ENCODE peak calls at places on chromosomes 12 and 14, in six cellular contexts. One of them, this sample, is unnamed.

GRCh38 chr14:103078420-103078749 is 5.6 kb upstream of the LBHD2 start:
- DNase-seq in brain microvascular endothelial cell: peak; percentile 61
- DNase-seq in hepatocyte: peak; percentile 95
- DNase-seq in stomach: peak; percentile 90
- DNase-seq in lower leg skin: no peak
- DNase-seq in sigmoid colon: peak; percentile 92
- DNase-seq in this sample: peak; percentile 47

GRCh38 chr12:29427964-29428363 is 47.0 kb upstream of the ERGIC2 start:
- DNase-seq in brain microvascular endothelial cell: no peak
- DNase-seq in hepatocyte: peak; percentile 10
- DNase-seq in stomach: no peak
- DNase-seq in lower leg skin: no peak
- DNase-seq in sigmoid colon: no peak
- DNase-seq in this sample: no peak

GRCh38 chr12:127773520-127773919 is 493.4 kb upstream of the TMEM132C start:
- DNase-seq in brain microvascular endothelial cell: no peak
- DNase-seq in hepatocyte: peak; percentile 18
- DNase-seq in stomach: no peak
- DNase-seq in lower leg skin: no peak
- DNase-seq in sigmoid colon: no peak
- DNase-seq in this sample: no peak

GRCh38 chr12:119491814-119492213 is 101.8 kb upstream of the TMEM233 start:
- DNase-seq in brain microvascular endothelial cell: no peak
- DNase-seq in hepatocyte: no peak
- DNase-seq in stomach: no peak
- DNase-seq in lower leg skin: no peak
- DNase-seq in sigmoid colon: no peak
- DNase-seq in this sample: no peak

GRCh38 chr12:123141615-123142517 is 9.0 kb downstream of the PITPNM2 start:
- DNase-seq in brain microvascular endothelial cell: peak; percentile 86
- DNase-seq in hepatocyte: peak; percentile 83
- DNase-seq in stomach: peak; percentile 64
- DNase-seq in lower leg skin: peak; percentile 86
- DNase-seq in sigmoid colon: peak; percentile 85
- DNase-seq in this sample: no peak

GRCh38 chr14:102717211-102717610 is 60.0 kb upstream of the TRAF3 start:
- DNase-seq in brain microvascular endothelial cell: no peak
- DNase-seq in hepatocyte: no peak
- DNase-seq in stomach: no peak
- DNase-seq in lower leg skin: no peak
- DNase-seq in sigmoid colon: no peak
- DNase-seq in this sample: no peak

GRCh38 chr12:66740257-66740656 is 61.4 kb upstream of the GRIP1 start:
- DNase-seq in brain microvascular endothelial cell: no peak
- DNase-seq in hepatocyte: no peak
- DNase-seq in stomach: no peak
- DNase-seq in lower leg skin: no peak
- DNase-seq in sigmoid colon: no peak
- DNase-seq in this sample: no peak

GRCh38 chr12:12513416-12514006 is 49.2 kb downstream of the DUSP16 start:
- DNase-seq in brain microvascular endothelial cell: no peak
- DNase-seq in hepatocyte: no peak
- DNase-seq in stomach: no peak
- DNase-seq in lower leg skin: no peak
- DNase-seq in sigmoid colon: no peak
- DNase-seq in this sample: no peak

GRCh38 chr12:563250-563781 is 99.9 kb downstream of the NINJ2 start:
- DNase-seq in brain microvascular endothelial cell: no peak
- DNase-seq in hepatocyte: no peak
- DNase-seq in stomach: no peak
- DNase-seq in lower leg skin: no peak
- DNase-seq in sigmoid colon: no peak
- DNase-seq in this sample: no peak

GRCh38 chr12:51225800-51226199 is 7.9 kb upstream of the POU6F1 start:
- DNase-seq in brain microvascular endothelial cell: no peak
- DNase-seq in hepatocyte: no peak
- DNase-seq in stomach: no peak
- DNase-seq in lower leg skin: no peak
- DNase-seq in sigmoid colon: no peak
- DNase-seq in this sample: no peak

GRCh38 chr12:122001379-122002209 is 20.1 kb upstream of the BCL7A start:
- DNase-seq in brain microvascular endothelial cell: no peak
- DNase-seq in hepatocyte: no peak
- DNase-seq in stomach: no peak
- DNase-seq in lower leg skin: no peak
- DNase-seq in sigmoid colon: no peak
- DNase-seq in this sample: no peak

GRCh38 chr14:96148631-96149030 is 56.0 kb upstream of the BDKRB2 start:
- DNase-seq in brain microvascular endothelial cell: no peak
- DNase-seq in hepatocyte: no peak
- DNase-seq in stomach: peak; percentile 40
- DNase-seq in lower leg skin: no peak
- DNase-seq in sigmoid colon: no peak
- DNase-seq in this sample: no peak

GRCh38 chr12:32120419-32120818 is 13.8 kb downstream of the BICD1 start:
- DNase-seq in brain microvascular endothelial cell: no peak
- DNase-seq in hepatocyte: no peak
- DNase-seq in stomach: no peak
- DNase-seq in lower leg skin: no peak
- DNase-seq in sigmoid colon: no peak
- DNase-seq in this sample: no peak

GRCh38 chr12:113852273-113852672 is 113.9 kb downstream of the RBM19 start:
- DNase-seq in brain microvascular endothelial cell: no peak
- DNase-seq in hepatocyte: no peak
- DNase-seq in stomach: no peak
- DNase-seq in lower leg skin: no peak
- DNase-seq in sigmoid colon: no peak
- DNase-seq in this sample: no peak

GRCh38 chr14:60051690-60052324 is 39.9 kb upstream of the PCNX4 start:
- DNase-seq in brain microvascular endothelial cell: no peak
- DNase-seq in hepatocyte: peak; percentile 6
- DNase-seq in stomach: no peak
- DNase-seq in lower leg skin: no peak
- DNase-seq in sigmoid colon: no peak
- DNase-seq in this sample: no peak

GRCh38 chr14:99883866-99884650 is 90.8 kb downstream of the EML1 start:
- DNase-seq in brain microvascular endothelial cell: no peak
- DNase-seq in hepatocyte: no peak
- DNase-seq in stomach: no peak
- DNase-seq in lower leg skin: no peak
- DNase-seq in sigmoid colon: no peak
- DNase-seq in this sample: no peak

GRCh38 chr12:124914392-124915248 is at the start of gene UBC:
- DNase-seq in brain microvascular endothelial cell: peak; percentile 88
- DNase-seq in hepatocyte: peak; percentile 95
- DNase-seq in stomach: peak; percentile 93
- DNase-seq in lower leg skin: peak; percentile 99
- DNase-seq in sigmoid colon: peak; percentile 98
- DNase-seq in this sample: peak; percentile 77

GRCh38 chr12:124915249-124916236 is 1.1 kb upstream of the UBC start:
- DNase-seq in brain microvascular endothelial cell: no peak
- DNase-seq in hepatocyte: peak; percentile 71
- DNase-seq in stomach: peak; percentile 60
- DNase-seq in lower leg skin: no peak
- DNase-seq in sigmoid colon: peak; percentile 80
- DNase-seq in this sample: no peak

GRCh38 chr12:124916370-124917134 is 2.1 kb upstream of the UBC start:
- DNase-seq in brain microvascular endothelial cell: peak; percentile 93
- DNase-seq in hepatocyte: peak; percentile 88
- DNase-seq in stomach: peak; percentile 83
- DNase-seq in lower leg skin: peak; percentile 95
- DNase-seq in sigmoid colon: peak; percentile 92
- DNase-seq in this sample: peak; percentile 83

GRCh38 chr12:124910561-124911478 is 3.6 kb downstream of the UBC start:
- DNase-seq in brain microvascular endothelial cell: no peak
- DNase-seq in hepatocyte: no peak
- DNase-seq in stomach: no peak
- DNase-seq in lower leg skin: no peak
- DNase-seq in sigmoid colon: no peak
- DNase-seq in this sample: no peak

DNA sequence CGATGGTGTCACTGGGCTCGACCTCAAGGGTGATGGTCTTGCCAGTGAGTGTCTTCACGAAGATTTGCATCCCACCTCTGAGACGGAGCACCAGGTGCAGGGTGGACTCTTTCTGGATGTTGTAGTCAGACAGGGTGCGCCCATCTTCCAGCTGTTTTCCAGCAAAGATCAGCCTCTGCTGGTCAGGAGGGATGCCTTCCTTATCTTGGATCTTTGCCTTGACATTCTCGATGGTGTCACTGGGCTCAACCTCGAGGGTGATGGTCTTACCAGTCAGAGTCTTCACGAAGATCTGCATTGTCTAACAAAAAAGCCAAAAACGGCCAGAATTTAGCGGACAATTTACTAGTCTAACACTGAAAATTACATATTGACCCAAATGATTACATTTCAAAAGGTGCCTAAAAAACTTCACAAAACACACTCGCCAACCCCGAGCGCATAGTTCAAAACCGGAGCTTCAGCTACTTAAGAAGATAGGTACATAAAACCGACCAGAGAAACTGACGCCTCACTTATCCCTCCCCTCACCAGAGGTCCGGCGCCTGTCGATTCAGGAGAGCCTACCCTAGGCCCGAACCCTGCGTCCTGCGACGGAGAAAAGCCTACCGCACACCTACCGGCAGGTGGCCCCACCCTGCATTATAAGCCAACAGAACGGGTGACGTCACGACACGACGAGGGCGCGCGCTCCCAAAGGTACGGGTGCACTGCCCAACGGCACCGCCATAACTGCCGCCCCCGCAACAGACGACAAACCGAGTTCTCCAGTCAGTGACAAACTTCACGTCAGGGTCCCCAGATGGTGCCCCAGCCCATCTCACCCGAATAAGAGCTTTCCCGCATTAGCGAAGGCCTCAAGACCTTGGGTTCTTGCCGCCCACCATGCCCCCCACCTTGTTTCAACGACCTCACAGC is 717 bp downstream of the UBC start:
- DNase-seq in brain microvascular endothelial cell: peak; percentile 76
- DNase-seq in hepatocyte: peak; percentile 93
- DNase-seq in stomach: peak; percentile 91
- DNase-seq in lower leg skin: peak; percentile 97
- DNase-seq in sigmoid colon: peak; percentile 94
- DNase-seq in this sample: no peak
- TF ChIP-seq CTCF in brain microvascular endothelial cell: peak; percentile 73
- TF ChIP-seq CTCF in hepatocyte: peak; percentile 45
- TF ChIP-seq CTCF in stomach: peak; percentile 72
- TF ChIP-seq CTCF in lower leg skin: peak; percentile 60
- TF ChIP-seq CTCF in sigmoid colon: no peak
- TF ChIP-seq CTCF in this sample: peak; percentile 78

DNA sequence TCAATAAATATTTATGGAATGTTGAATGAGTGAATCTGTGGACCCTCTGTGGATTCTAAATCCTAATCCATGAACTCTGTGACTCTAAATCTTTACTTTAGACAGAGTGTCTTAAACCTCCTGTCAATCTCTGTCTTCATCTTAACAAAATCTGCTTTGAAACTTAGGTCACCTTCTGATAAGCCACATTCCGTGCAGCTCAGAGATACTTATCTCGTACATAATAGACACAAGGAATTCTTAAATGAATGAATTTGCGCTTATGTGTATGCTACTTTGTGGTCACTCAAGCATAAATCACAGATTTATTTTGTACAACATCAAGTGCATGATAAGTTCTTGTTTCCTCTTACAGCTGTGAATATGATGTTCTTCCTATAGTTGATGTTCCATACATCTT is 2.2 kb upstream of the KRAS start:
- DNase-seq in brain microvascular endothelial cell: no peak
- DNase-seq in hepatocyte: no peak
- DNase-seq in stomach: no peak
- DNase-seq in lower leg skin: no peak
- DNase-seq in sigmoid colon: no peak
- DNase-seq in this sample: no peak
- H3K4me3 ChIP-seq in brain microvascular endothelial cell: no peak overlapping the region
- H3K4me3 ChIP-seq in hepatocyte: no peak overlapping the region
- H3K4me3 ChIP-seq in stomach: no peak overlapping the region
- H3K4me3 ChIP-seq in lower leg skin: no peak overlapping the region
- H3K4me3 ChIP-seq in sigmoid colon: no peak overlapping the region
- H3K4me3 ChIP-seq in this sample: no peak overlapping the region

GRCh38 chr12:56374726-56375597 is 12.3 kb upstream of the APOF start:
- DNase-seq in brain microvascular endothelial cell: no peak
- DNase-seq in hepatocyte: no peak
- DNase-seq in stomach: no peak
- DNase-seq in lower leg skin: peak; percentile 20
- DNase-seq in sigmoid colon: no peak
- DNase-seq in this sample: no peak

GRCh38 chr12:56375598-56376434 is 13.2 kb upstream of the APOF start:
- DNase-seq in brain microvascular endothelial cell: no peak
- DNase-seq in hepatocyte: no peak
- DNase-seq in stomach: no peak
- DNase-seq in lower leg skin: peak; percentile 43
- DNase-seq in sigmoid colon: no peak
- DNase-seq in this sample: no peak

GRCh38 chr12:56377989-56378316 is 15.3 kb upstream of the APOF start:
- DNase-seq in brain microvascular endothelial cell: no peak
- DNase-seq in hepatocyte: no peak
- DNase-seq in stomach: no peak
- DNase-seq in lower leg skin: no peak
- DNase-seq in sigmoid colon: no peak
- DNase-seq in this sample: no peak

GRCh38 chr12:56373515-56373914 is 10.9 kb upstream of the APOF start:
- DNase-seq in brain microvascular endothelial cell: no peak
- DNase-seq in hepatocyte: no peak
- DNase-seq in stomach: no peak
- DNase-seq in lower leg skin: no peak
- DNase-seq in sigmoid colon: no peak
- DNase-seq in this sample: no peak

GRCh38 chr12:56377310-56377988 is 14.8 kb upstream of the APOF start:
- DNase-seq in brain microvascular endothelial cell: peak; percentile 16
- DNase-seq in hepatocyte: peak; percentile 44
- DNase-seq in stomach: no peak
- DNase-seq in lower leg skin: no peak
- DNase-seq in sigmoid colon: no peak
- DNase-seq in this sample: no peak
- TF ChIP-seq CTCF in brain microvascular endothelial cell: peak; percentile 35
- TF ChIP-seq CTCF in hepatocyte: peak; percentile 31
- TF ChIP-seq CTCF in stomach: no peak
- TF ChIP-seq CTCF in lower leg skin: no peak
- TF ChIP-seq CTCF in sigmoid colon: no peak
- TF ChIP-seq CTCF in this sample: no peak

GRCh38 chr14:74705607-74706006 is 7.3 kb downstream of the AREL1 start:
- DNase-seq in brain microvascular endothelial cell: no peak
- DNase-seq in hepatocyte: no peak
- DNase-seq in stomach: no peak
- DNase-seq in lower leg skin: no peak
- DNase-seq in sigmoid colon: no peak
- DNase-seq in this sample: no peak

GRCh38 chr14:74706101-74706500 is 6.8 kb downstream of the AREL1 start:
- DNase-seq in brain microvascular endothelial cell: no peak
- DNase-seq in hepatocyte: no peak
- DNase-seq in stomach: no peak
- DNase-seq in lower leg skin: no peak
- DNase-seq in sigmoid colon: no peak
- DNase-seq in this sample: no peak

GRCh38 chr14:74704656-74705055 is 8.2 kb downstream of the AREL1 start:
- DNase-seq in brain microvascular endothelial cell: no peak
- DNase-seq in hepatocyte: no peak
- DNase-seq in stomach: no peak
- DNase-seq in lower leg skin: no peak
- DNase-seq in sigmoid colon: no peak
- DNase-seq in this sample: no peak

GRCh38 chr14:74702293-74702692 is 10.6 kb downstream of the AREL1 start:
- DNase-seq in brain microvascular endothelial cell: no peak
- DNase-seq in hepatocyte: no peak
- DNase-seq in stomach: no peak
- DNase-seq in lower leg skin: no peak
- DNase-seq in sigmoid colon: no peak
- DNase-seq in this sample: no peak

GRCh38 chr14:74703043-74703442 is 9.8 kb downstream of the AREL1 start:
- DNase-seq in brain microvascular endothelial cell: no peak
- DNase-seq in hepatocyte: no peak
- DNase-seq in stomach: no peak
- DNase-seq in lower leg skin: no peak
- DNase-seq in sigmoid colon: no peak
- DNase-seq in this sample: no peak
- H3K4me3 ChIP-seq in brain microvascular endothelial cell: no peak overlapping the region
- H3K4me3 ChIP-seq in hepatocyte: no peak overlapping the region
- H3K4me3 ChIP-seq in stomach: no peak overlapping the region
- H3K4me3 ChIP-seq in lower leg skin: no peak overlapping the region
- H3K4me3 ChIP-seq in sigmoid colon: no peak overlapping the region
- H3K4me3 ChIP-seq in this sample: no peak overlapping the region